ENCODE peak calls at places on chromosomes 16 and 17, in four cellular contexts. One of them, this sample, is unnamed.

GRCh38 chr16:22073350-22073749 is 19.0 kb upstream of the VWA3A start:
- DNase-seq in ovary: no peak
- DNase-seq in left ventricle myocardium inferior: no peak
- DNase-seq in CD8-positive, alpha-beta T cell: no peak
- DNase-seq in this sample: no peak

GRCh38 chr17:32912218-32912897 is 15.6 kb upstream of the TMEM98 start:
- DNase-seq in ovary: peak
- DNase-seq in left ventricle myocardium inferior: peak
- DNase-seq in CD8-positive, alpha-beta T cell: no peak
- DNase-seq in this sample: peak

GRCh38 chr16:84308120-84308519 is 13.4 kb downstream of the WFDC1 start:
- DNase-seq in ovary: peak
- DNase-seq in left ventricle myocardium inferior: peak
- DNase-seq in CD8-positive, alpha-beta T cell: no peak
- DNase-seq in this sample: peak

GRCh38 chr16:56457927-56458470 is 6.6 kb downstream of the OGFOD1 start:
- DNase-seq in ovary: no peak
- DNase-seq in left ventricle myocardium inferior: no peak
- DNase-seq in CD8-positive, alpha-beta T cell: no peak
- DNase-seq in this sample: no peak

GRCh38 chr17:71975998-71976649 is 144.7 kb upstream of the SOX9 start:
- DNase-seq in ovary: peak
- DNase-seq in left ventricle myocardium inferior: peak
- DNase-seq in CD8-positive, alpha-beta T cell: no peak
- DNase-seq in this sample: peak

GRCh38 chr17:77721823-77722160 is 236.7 kb upstream of the TNRC6C start:
- DNase-seq in ovary: no peak
- DNase-seq in left ventricle myocardium inferior: no peak
- DNase-seq in CD8-positive, alpha-beta T cell: peak
- DNase-seq in this sample: no peak

GRCh38 chr16:47847220-47847970 is 308.4 kb downstream of the ABCC12 start:
- DNase-seq in ovary: no peak
- DNase-seq in left ventricle myocardium inferior: no peak
- DNase-seq in CD8-positive, alpha-beta T cell: no peak
- DNase-seq in this sample: no peak

GRCh38 chr17:51901242-51901641 is 257.3 kb downstream of the CA10 start:
- DNase-seq in ovary: no peak
- DNase-seq in left ventricle myocardium inferior: no peak
- DNase-seq in CD8-positive, alpha-beta T cell: no peak
- DNase-seq in this sample: no peak

GRCh38 chr17:80001376-80001775 is 34.3 kb downstream of the TBC1D16 start:
- DNase-seq in ovary: no peak
- DNase-seq in left ventricle myocardium inferior: no peak
- DNase-seq in CD8-positive, alpha-beta T cell: no peak
- DNase-seq in this sample: no peak

GRCh38 chr17:80929449-80929848 is 62.2 kb upstream of the CHMP6 start:
- DNase-seq in ovary: no peak
- DNase-seq in left ventricle myocardium inferior: no peak
- DNase-seq in CD8-positive, alpha-beta T cell: no peak
- DNase-seq in this sample: no peak

GRCh38 chr17:1375615-1376014 is 24.4 kb downstream of the YWHAE start:
- DNase-seq in ovary: no peak
- DNase-seq in left ventricle myocardium inferior: no peak
- DNase-seq in CD8-positive, alpha-beta T cell: no peak
- DNase-seq in this sample: no peak

GRCh38 chr17:438191-438590 is 85.6 kb upstream of the RPH3AL start:
- DNase-seq in ovary: no peak
- DNase-seq in left ventricle myocardium inferior: no peak
- DNase-seq in CD8-positive, alpha-beta T cell: no peak
- DNase-seq in this sample: no peak

GRCh38 chr16:48123104-48123788 is 32.5 kb downstream of the ABCC12 start:
- DNase-seq in ovary: no peak
- DNase-seq in left ventricle myocardium inferior: no peak
- DNase-seq in CD8-positive, alpha-beta T cell: no peak
- DNase-seq in this sample: no peak

GRCh38 chr17:80822700-80823410 is 168.8 kb upstream of the CHMP6 start:
- DNase-seq in ovary: peak
- DNase-seq in left ventricle myocardium inferior: no peak
- DNase-seq in CD8-positive, alpha-beta T cell: no peak
- DNase-seq in this sample: no peak

GRCh38 chr17:49390548-49391324 is 23.9 kb downstream of the PHB1 start:
- DNase-seq in ovary: no peak
- DNase-seq in left ventricle myocardium inferior: no peak
- DNase-seq in CD8-positive, alpha-beta T cell: peak
- DNase-seq in this sample: no peak

GRCh38 chr16:85324506-85324905 is 212.2 kb upstream of the CIBAR2 start:
- DNase-seq in ovary: no peak
- DNase-seq in left ventricle myocardium inferior: no peak
- DNase-seq in CD8-positive, alpha-beta T cell: no peak
- DNase-seq in this sample: no peak

GRCh38 chr16:85321856-85322271 is 209.6 kb upstream of the CIBAR2 start:
- DNase-seq in ovary: peak
- DNase-seq in left ventricle myocardium inferior: peak
- DNase-seq in CD8-positive, alpha-beta T cell: no peak
- DNase-seq in this sample: peak

GRCh38 chr16:85323961-85324253 is 211.6 kb upstream of the CIBAR2 start:
- DNase-seq in ovary: no peak
- DNase-seq in left ventricle myocardium inferior: no peak
- DNase-seq in CD8-positive, alpha-beta T cell: no peak
- DNase-seq in this sample: no peak

GRCh38 chr16:85320677-85321385 is 208.6 kb upstream of the CIBAR2 start:
- DNase-seq in ovary: no peak
- DNase-seq in left ventricle myocardium inferior: no peak
- DNase-seq in CD8-positive, alpha-beta T cell: no peak
- DNase-seq in this sample: no peak

DNA sequence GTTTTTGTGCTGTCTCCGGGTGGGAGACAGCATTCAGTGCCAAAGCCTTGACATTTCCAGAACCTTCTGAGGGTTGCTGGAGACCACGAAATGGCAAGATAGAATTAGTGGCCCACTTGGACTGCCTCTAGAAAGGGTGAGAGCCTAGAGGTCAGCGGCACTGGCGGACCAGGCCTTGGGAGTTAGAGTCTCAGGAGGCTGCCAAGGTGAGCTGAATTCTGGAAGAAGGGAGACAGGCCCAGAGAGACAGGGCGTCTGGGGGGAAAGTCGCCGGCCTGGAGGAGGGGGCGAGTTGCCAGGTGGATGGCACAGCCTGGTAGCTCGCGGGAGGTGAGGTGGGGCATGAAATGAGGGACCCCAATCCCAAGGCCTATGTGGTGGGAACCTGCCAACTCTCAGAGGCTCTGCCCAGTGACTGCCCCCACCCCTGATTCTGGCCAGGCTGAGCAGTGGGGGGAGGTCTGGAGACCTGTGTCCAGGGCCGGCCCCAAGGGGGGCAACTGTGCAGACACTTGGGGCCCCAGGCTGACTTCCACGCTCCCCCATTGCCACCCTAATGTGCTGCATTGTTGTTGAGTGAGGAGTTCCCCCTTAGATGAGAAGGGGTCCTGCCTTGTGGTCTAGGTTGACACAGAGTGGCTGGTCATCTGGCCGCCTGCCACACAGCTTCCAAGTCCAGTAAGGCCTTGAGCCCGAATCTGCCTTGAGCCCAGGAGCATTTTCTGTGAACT is 211.1 kb upstream of the CIBAR2 start:
- DNase-seq in ovary: peak
- DNase-seq in left ventricle myocardium inferior: no peak
- DNase-seq in CD8-positive, alpha-beta T cell: no peak
- DNase-seq in this sample: no peak
- H3K27ac ChIP-seq in ovary: no peak
- H3K27ac ChIP-seq in left ventricle myocardium inferior: peak
- H3K27ac ChIP-seq in CD8-positive, alpha-beta T cell: no peak
- H3K27ac ChIP-seq in this sample: no peak

DNA sequence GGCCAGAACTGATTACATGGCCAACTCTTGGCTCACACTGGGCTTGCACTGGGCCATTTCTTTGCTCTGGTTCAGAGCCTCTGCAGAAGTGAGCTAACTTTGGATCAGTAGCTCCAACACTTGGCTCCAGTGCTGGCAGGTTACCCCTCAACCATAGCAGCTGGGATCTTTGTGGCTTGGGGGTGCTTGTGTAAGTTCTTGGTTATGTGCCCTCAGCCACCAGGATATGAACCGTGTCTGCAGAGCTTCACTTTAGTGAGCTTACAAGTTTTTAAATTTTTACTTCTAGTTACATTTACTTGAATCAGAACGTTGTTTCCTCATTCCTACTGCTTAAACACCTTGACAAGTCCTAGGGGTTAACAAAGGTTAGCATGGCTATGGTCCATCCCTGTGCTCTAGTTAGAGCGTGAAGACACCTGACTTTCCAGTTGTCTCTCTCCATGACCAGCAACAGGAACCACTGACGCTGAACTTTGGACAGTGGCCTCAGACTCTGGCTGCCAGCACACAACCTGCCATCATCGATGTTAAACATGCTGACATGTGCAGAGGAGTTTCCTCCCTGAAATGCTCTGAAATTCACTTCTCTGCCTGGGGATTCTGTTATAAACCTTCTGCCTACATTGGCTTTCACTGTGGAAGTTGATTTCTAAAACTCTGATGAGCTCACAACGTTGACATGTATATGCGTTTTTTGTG is 4.1 kb downstream of the PDF start:
- DNase-seq in ovary: no peak
- DNase-seq in left ventricle myocardium inferior: no peak
- DNase-seq in CD8-positive, alpha-beta T cell: no peak
- DNase-seq in this sample: no peak
- H3K4me3 ChIP-seq in ovary: no peak
- H3K4me3 ChIP-seq in left ventricle myocardium inferior: no peak
- H3K4me3 ChIP-seq in CD8-positive, alpha-beta T cell: no peak
- H3K4me3 ChIP-seq in this sample: no peak

GRCh38 chr16:53219795-53220194 is 165.0 kb downstream of the CHD9 start:
- DNase-seq in ovary: no peak
- DNase-seq in left ventricle myocardium inferior: no peak
- DNase-seq in CD8-positive, alpha-beta T cell: no peak
- DNase-seq in this sample: no peak

GRCh38 chr16:53216798-53217197 is 162.0 kb downstream of the CHD9 start:
- DNase-seq in ovary: no peak
- DNase-seq in left ventricle myocardium inferior: no peak
- DNase-seq in CD8-positive, alpha-beta T cell: no peak
- DNase-seq in this sample: no peak

GRCh38 chr16:53224932-53225533 is 170.2 kb downstream of the CHD9 start:
- DNase-seq in ovary: no peak
- DNase-seq in left ventricle myocardium inferior: no peak
- DNase-seq in CD8-positive, alpha-beta T cell: no peak
- DNase-seq in this sample: no peak

DNA sequence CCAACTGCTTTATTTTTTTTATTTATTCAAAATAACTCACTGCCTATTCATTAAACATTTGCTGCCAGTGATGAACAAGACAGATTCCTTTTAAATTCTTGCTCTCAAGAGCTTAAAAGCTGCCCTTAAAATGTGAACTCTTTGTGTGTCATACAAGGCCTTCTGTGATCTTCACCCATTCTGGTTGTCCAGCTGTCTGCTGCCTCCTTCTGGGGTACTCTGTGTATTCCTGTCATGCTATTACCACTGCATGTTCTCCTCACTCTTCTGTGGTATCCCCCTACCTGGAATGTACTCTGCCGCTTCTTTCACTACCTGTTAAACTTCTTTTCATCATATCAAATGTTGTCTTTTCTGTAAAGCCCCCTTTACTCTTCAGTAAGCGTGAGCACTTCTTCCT is 165.8 kb downstream of the CHD9 start:
- DNase-seq in ovary: no peak
- DNase-seq in left ventricle myocardium inferior: no peak
- DNase-seq in CD8-positive, alpha-beta T cell: peak
- DNase-seq in this sample: peak
- H3K27ac ChIP-seq in ovary: no peak
- H3K27ac ChIP-seq in left ventricle myocardium inferior: peak
- H3K27ac ChIP-seq in CD8-positive, alpha-beta T cell: no peak
- H3K27ac ChIP-seq in this sample: peak

GRCh38 chr17:35345926-35346771 is 27.3 kb downstream of the SLFN11 start:
- DNase-seq in ovary: peak
- DNase-seq in left ventricle myocardium inferior: peak
- DNase-seq in CD8-positive, alpha-beta T cell: peak
- DNase-seq in this sample: peak
- H3K4me3 ChIP-seq in ovary: peak
- H3K4me3 ChIP-seq in left ventricle myocardium inferior: peak
- H3K4me3 ChIP-seq in CD8-positive, alpha-beta T cell: peak
- H3K4me3 ChIP-seq in this sample: peak

GRCh38 chr17:36922175-36922574 is 15.1 kb upstream of the LHX1 start:
- DNase-seq in ovary: no peak
- DNase-seq in left ventricle myocardium inferior: no peak
- DNase-seq in CD8-positive, alpha-beta T cell: no peak
- DNase-seq in this sample: no peak

GRCh38 chr17:36919407-36919968 is 17.8 kb upstream of the LHX1 start:
- DNase-seq in ovary: no peak
- DNase-seq in left ventricle myocardium inferior: no peak
- DNase-seq in CD8-positive, alpha-beta T cell: no peak
- DNase-seq in this sample: no peak

GRCh38 chr17:36920032-36921000 is 17.0 kb upstream of the LHX1 start:
- DNase-seq in ovary: no peak
- DNase-seq in left ventricle myocardium inferior: no peak
- DNase-seq in CD8-positive, alpha-beta T cell: no peak
- DNase-seq in this sample: no peak

GRCh38 chr17:36921131-36921851 is 16.0 kb upstream of the LHX1 start:
- DNase-seq in ovary: no peak
- DNase-seq in left ventricle myocardium inferior: no peak
- DNase-seq in CD8-positive, alpha-beta T cell: no peak
- DNase-seq in this sample: no peak

GRCh38 chr17:36918260-36918691 is 19.0 kb upstream of the LHX1 start:
- DNase-seq in ovary: no peak
- DNase-seq in left ventricle myocardium inferior: no peak
- DNase-seq in CD8-positive, alpha-beta T cell: no peak
- DNase-seq in this sample: no peak
- H3K27ac ChIP-seq in ovary: no peak
- H3K27ac ChIP-seq in left ventricle myocardium inferior: no peak
- H3K27ac ChIP-seq in CD8-positive, alpha-beta T cell: no peak
- H3K27ac ChIP-seq in this sample: no peak

DNA sequence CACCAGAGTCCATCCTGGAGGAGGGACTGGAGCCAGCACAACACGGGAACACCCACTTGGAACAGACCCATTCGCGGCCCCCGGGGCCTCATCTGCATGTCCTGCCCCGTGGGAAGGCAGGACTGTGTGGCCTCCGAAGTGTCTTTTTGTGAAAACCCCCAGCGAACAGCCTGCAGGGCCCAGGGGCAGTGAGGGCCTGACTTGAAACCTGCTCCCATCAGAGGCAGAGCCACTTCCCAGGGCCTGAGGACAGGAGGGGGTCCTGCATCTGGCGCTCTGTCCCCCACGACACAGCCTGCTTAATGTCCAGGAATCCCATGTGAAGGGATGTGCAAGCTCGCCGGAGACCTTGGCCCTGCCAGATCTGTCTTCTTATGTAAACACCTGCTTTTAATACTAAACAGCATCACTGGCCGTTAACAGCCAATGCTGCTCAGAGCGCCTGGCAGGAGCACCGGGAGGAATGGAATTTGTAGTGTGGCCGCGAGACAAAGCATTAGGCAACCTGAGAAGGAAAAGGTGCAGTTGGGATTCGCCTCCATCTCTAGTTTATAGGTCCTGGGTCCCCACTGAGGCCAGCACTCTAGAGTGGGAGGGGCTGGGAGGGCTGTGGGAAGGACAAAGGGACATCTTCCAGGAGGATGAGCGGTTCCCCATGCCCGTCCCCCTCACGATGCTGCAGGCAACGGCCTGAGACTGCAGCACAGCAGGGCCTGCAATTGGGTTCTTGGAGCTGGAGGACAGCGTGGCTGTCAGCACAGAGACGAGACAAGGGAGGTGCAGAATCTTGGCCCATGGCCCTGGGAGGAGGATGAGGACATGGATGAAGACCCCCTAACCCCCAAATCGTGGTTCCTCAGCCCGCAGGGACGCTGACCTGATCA is 9.6 kb upstream of the EVPL start:
- DNase-seq in ovary: peak
- DNase-seq in left ventricle myocardium inferior: no peak
- DNase-seq in CD8-positive, alpha-beta T cell: no peak
- DNase-seq in this sample: no peak
- H3K4me3 ChIP-seq in ovary: no peak
- H3K4me3 ChIP-seq in left ventricle myocardium inferior: no peak
- H3K4me3 ChIP-seq in CD8-positive, alpha-beta T cell: no peak
- H3K4me3 ChIP-seq in this sample: no peak